ENCODE peak calls at places on chromosomes 13 and 19, in six cellular contexts. K, B, F, Q, S and X are unnamed samples.

GRCh38 chr19:38564981-38565685 is 52.6 kb downstream of the MAP4K1 start:
- DNase-seq in K (no peak), B (no peak), F (no peak), Q (no peak), S (no peak), X (no peak)

GRCh38 chr13:53250272-53250875 is 221.8 kb downstream of the OLFM4 start:
- DNase-seq in K (peak; percentile 45), B (no peak), F (peak; percentile 78), Q (peak; percentile 84), S (peak; percentile 12), X (peak; percentile 77)

GRCh38 chr19:7461841-7462629 is 26.8 kb downstream of the PEX11G start:
- DNase-seq in K (no peak), B (no peak), F (no peak), Q (no peak), S (no peak), X (no peak)

GRCh38 chr13:112764028-112764427 is 74.2 kb downstream of the ATP11A start:
- DNase-seq in K (no peak), B (no peak), F (no peak), Q (no peak), S (no peak), X (no peak)

GRCh38 chr13:46551410-46552301 is 1.3 kb upstream of the LRCH1 start:
- DNase-seq in K (no peak), B (peak; percentile 87), F (peak; percentile 79), Q (peak; percentile 82), S (peak; percentile 51), X (peak; percentile 79)

GRCh38 chr13:76014618-76015315 is 378.6 kb downstream of the LMO7 start:
- DNase-seq in K (no peak), B (no peak), F (peak; percentile 34), Q (peak; percentile 33), S (no peak), X (no peak)

GRCh38 chr13:93238711-93239110 is 12.1 kb downstream of the GPC6 start:
- DNase-seq in K (no peak), B (no peak), F (no peak), Q (no peak), S (no peak), X (no peak)

GRCh38 chr13:20495087-20496023 is 30.3 kb downstream of the CRYL1 start:
- DNase-seq in K (peak; percentile 43), B (no peak), F (peak; percentile 79), Q (peak; percentile 83), S (peak; percentile 23), X (peak; percentile 68)

GRCh38 chr13:19927117-19927734 is 31.3 kb upstream of the ZMYM2 start:
- DNase-seq in K (peak; percentile 1), B (no peak), F (peak; percentile 55), Q (peak; percentile 49), S (no peak), X (peak; percentile 1)

DNA sequence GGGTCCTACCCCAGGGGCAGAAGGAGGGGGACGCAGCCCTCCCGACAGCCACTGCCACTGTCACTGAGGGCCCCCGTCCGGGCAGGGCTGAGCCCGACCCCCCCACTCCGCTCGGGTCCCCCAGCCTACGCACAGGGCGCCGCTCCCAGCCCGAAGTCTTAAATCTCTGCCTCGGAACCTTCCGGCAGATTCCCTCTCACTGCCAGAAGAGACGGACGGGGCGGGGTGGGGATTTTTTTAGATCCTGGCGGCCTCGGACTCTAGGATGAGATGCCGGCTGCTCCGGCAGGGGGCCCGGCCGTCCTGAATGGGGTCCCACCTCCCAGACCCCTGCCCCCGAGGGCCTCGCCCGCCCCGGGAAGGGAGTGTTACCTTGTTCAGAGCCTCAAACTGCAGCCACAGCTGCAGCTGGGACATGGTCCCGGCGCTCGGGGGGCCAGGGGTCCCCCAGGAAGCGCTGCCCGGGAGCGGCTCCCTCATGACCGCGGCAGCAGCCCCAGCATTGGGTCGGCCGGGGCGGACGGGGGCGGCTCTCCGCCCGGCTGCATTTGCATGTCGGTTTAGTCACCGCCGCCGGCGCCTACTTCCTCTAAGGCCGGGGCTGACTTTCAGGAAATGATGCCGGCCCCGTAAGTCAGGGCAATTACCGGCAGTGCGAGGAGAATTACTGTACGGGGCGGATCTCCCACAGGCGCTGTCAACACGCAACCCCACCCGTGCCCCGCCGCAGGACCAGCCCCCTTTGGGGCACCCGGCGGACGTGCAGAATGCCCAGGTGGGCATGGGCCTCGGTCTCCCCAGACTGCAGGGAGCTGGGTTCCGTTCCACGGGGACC is 28.1 kb downstream of the GPX4 start:
- DNase-seq in K (peak; percentile 71), B (peak; percentile 92), F (peak; percentile 84), Q (peak; percentile 93), S (no peak), X (peak; percentile 89)
- TF ChIP-seq CTCF in K (peak; percentile 20), B (peak; percentile 47), F (no peak), Q (no peak), S (no peak), X (peak; percentile 38)

GRCh38 chr13:44876782-44877324 is 112.4 kb downstream of the NUFIP1 start:
- DNase-seq in K (no peak), B (no peak), F (no peak), Q (peak; percentile 23), S (no peak), X (no peak)
- TF ChIP-seq CTCF in K (peak; percentile 44), B (no peak), F (peak; percentile 41), Q (peak; percentile 50), S (peak; percentile 47), X (peak; percentile 70)

GRCh38 chr19:41859618-41860418 is at the start of gene RPS19:
- DNase-seq in K (peak; percentile 92), B (peak; percentile 99), F (peak; percentile 99), Q (peak; percentile 99), S (peak; percentile 96), X (peak; percentile 98)

GRCh38 chr19:41861846-41862245 is 1.8 kb downstream of the RPS19 start:
- DNase-seq in K (no peak), B (no peak), F (no peak), Q (no peak), S (no peak), X (no peak)

GRCh38 chr19:41861098-41861768 is 1.2 kb downstream of the RPS19 start:
- DNase-seq in K (no peak), B (no peak), F (no peak), Q (no peak), S (no peak), X (no peak)

GRCh38 chr19:41860419-41861097 is 503 bp downstream of the RPS19 start:
- DNase-seq in K (no peak), B (no peak), F (peak; percentile 40), Q (peak; percentile 34), S (no peak), X (no peak)

DNA sequence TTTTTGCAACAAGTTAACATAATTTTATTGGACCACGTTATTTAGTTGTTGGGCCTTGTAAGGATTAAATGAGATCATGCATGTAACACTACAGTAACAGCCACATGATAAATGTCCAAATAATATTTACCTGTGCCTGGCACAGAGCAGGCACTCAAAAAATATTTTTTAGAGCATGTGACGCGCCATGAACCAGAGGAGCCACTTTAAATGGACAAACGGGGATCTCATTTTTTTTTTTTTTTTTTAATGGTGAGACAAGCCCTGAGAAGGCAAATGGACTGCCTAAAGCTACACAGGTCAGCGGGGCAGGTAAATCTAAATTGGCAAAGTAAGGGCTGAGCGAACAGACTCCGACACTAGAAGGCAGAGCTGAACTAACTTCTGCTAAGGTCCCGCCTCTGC is 840 bp upstream of the RPS19 start:
- DNase-seq in K (no peak), B (no peak), F (no peak), Q (no peak), S (no peak), X (no peak)
- TF ChIP-seq CTCF in K (no peak), B (no peak), F (no peak), Q (no peak), S (no peak), X (no peak)

DNA sequence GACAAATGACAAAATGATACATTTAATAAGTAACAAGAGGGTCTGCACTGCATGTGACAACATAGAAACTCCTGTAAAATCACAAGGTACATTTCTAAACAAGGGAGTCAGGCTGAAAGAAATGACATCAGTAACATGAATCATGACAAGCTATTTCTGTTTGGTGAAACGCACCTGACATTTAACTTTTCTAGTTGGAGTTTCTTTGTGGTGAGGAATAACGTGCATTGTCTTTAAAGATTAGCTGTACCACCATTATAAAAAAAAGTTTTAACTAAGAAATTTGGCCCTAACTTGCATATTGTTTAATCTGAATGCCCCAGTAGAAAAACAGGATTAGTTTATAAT is 418.3 kb downstream of the KLF12 start:
- DNase-seq in K (no peak), B (no peak), F (no peak), Q (peak; percentile 28), S (no peak), X (no peak)
- TF ChIP-seq CTCF in K (no peak), B (no peak), F (no peak), Q (no peak), S (no peak), X (no peak)

GRCh38 chr19:46860125-46860845 is 512 bp upstream of the ARHGAP35 start:
- DNase-seq in K (peak; percentile 91), B (peak; percentile 100), F (peak; percentile 98), Q (peak; percentile 99), S (peak; percentile 91), X (peak; percentile 99)

GRCh38 chr19:46862974-46863632 is 2.3 kb downstream of the ARHGAP35 start:
- DNase-seq in K (no peak), B (no peak), F (no peak), Q (no peak), S (no peak), X (no peak)

GRCh38 chr19:46860846-46861690 is at the start of gene ARHGAP35:
- DNase-seq in K (no peak), B (no peak), F (no peak), Q (peak; percentile 86), S (no peak), X (no peak)

GRCh38 chr19:46862504-46862835 is 1.7 kb downstream of the ARHGAP35 start:
- DNase-seq in K (no peak), B (no peak), F (no peak), Q (peak; percentile 31), S (no peak), X (no peak)

GRCh38 chr19:46861691-46862503 is 1.1 kb downstream of the ARHGAP35 start:
- DNase-seq in K (no peak), B (no peak), F (no peak), Q (peak; percentile 32), S (no peak), X (no peak)
- TF ChIP-seq CTCF in K (no peak), B (no peak), F (no peak), Q (no peak), S (no peak), X (no peak)